ENCODE peak calls at places on chromosomes 7 and 10, in nine cellular contexts. A is fibroblast of lung, B is astrocyte, G is endothelial cell of umbilical vein, X is colonic mucosa, I is HCT116, Z is mammary epithelial cell, K is IMR-90, V is GM12878. F is an unnamed sample.
A peak's percentile ranks its signal among the peaks of the same experiment; 100 is the strongest.

GRCh38 chr10:32501906-32502305 is 56.0 kb downstream of the CCDC7 start:
- DNase-seq in B (no peak), X (no peak), G (no peak), K (no peak), A (no peak), I (no peak), Z (no peak), V (no peak), F (no peak)

GRCh38 chr10:12720217-12720981 is 281.1 kb downstream of the CCDC3 start:
- DNase-seq in K (peak; percentile 97), Z (peak; percentile 97), A (peak; percentile 91), I (peak; percentile 96), G (peak; percentile 96), V (no peak), X (peak; percentile 94), B (peak; percentile 99), F (peak; percentile 94)

GRCh38 chr7:94769726-94770125 is 113.8 kb upstream of the SGCE start:
- DNase-seq in X (no peak), A (no peak), K (no peak), B (no peak), Z (no peak), G (no peak), I (no peak), V (no peak), F (no peak)

GRCh38 chr10:72812798-72813430 is 80.6 kb upstream of the OIT3 start:
- DNase-seq in B (peak; percentile 72), K (peak; percentile 74), V (no peak), A (peak; percentile 60), Z (peak; percentile 78), G (peak; percentile 57), I (peak; percentile 42), X (no peak), F (no peak)

GRCh38 chr7:155986497-155987160 is 174.4 kb upstream of the SHH start:
- DNase-seq in I (no peak), X (no peak), A (no peak), B (no peak), V (no peak), G (no peak), Z (no peak), K (no peak), F (peak; percentile 25)

GRCh38 chr7:149286811-149287400 is 24.9 kb downstream of the ZNF783 start:
- DNase-seq in K (peak; percentile 4), X (no peak), B (no peak), A (no peak), V (no peak), I (no peak), Z (peak; percentile 4), G (no peak), F (no peak)

GRCh38 chr7:77328669-77329068 is 87.5 kb downstream of the GSAP start:
- DNase-seq in A (peak; percentile 68), K (peak; percentile 46), Z (no peak), X (no peak), I (no peak), V (no peak), B (peak; percentile 39), G (peak; percentile 58), F (no peak)

GRCh38 chr10:27687326-27687725 is 58.3 kb downstream of the MKX start:
- DNase-seq in G (peak; percentile 41), X (no peak), I (no peak), K (peak; percentile 49), A (peak; percentile 9), Z (no peak), B (no peak), V (no peak), F (no peak)

GRCh38 chr7:47300472-47301021 is 281.4 kb downstream of the TNS3 start:
- DNase-seq in X (peak; percentile 12), V (no peak), K (no peak), Z (no peak), I (no peak), G (no peak), A (no peak), B (no peak), F (no peak)

GRCh38 chr10:78774999-78775711 is 293.6 kb upstream of the ZMIZ1 start:
- DNase-seq in K (peak; percentile 83), A (peak; percentile 44), B (no peak), G (no peak), I (no peak), X (no peak), Z (no peak), V (no peak), F (peak; percentile 85)

GRCh38 chr10:69408318-69409175 is 8.2 kb downstream of the TACR2 start:
- DNase-seq in V (peak; percentile 62), I (peak; percentile 88), K (peak; percentile 89), X (peak; percentile 97), G (peak; percentile 80), A (peak; percentile 97), B (peak; percentile 76), Z (peak; percentile 89), F (peak; percentile 98)

GRCh38 chr10:96960872-96961271 is 128.8 kb downstream of the LCOR start:
- DNase-seq in K (peak; percentile 5), B (peak; percentile 19), V (no peak), I (no peak), Z (no peak), A (no peak), G (no peak), X (no peak), F (no peak)

GRCh38 chr7:7799138-7799537 is 80.7 kb upstream of the RPA3 start:
- DNase-seq in A (peak; percentile 55), B (no peak), G (peak; percentile 36), Z (no peak), I (no peak), V (no peak), X (no peak), K (peak; percentile 61), F (no peak)

GRCh38 chr7:76049295-76049694 is 1.4 kb downstream of the MDH2 start:
- DNase-seq in X (no peak), A (no peak), B (no peak), V (no peak), G (no peak), K (no peak), I (no peak), Z (no peak), F (no peak)

GRCh38 chr7:41880107-41880506 is 177.2 kb upstream of the INHBA start:
- DNase-seq in A (peak; percentile 48), V (no peak), X (no peak), B (peak; percentile 99), Z (no peak), G (no peak), I (no peak), K (peak; percentile 92), F (no peak)
- H3K9ac ChIP-seq in A (no peak overlapping the region), V (no peak overlapping the region), X (no peak overlapping the region), B (peak overlapping the region; percentile 61), Z (no peak overlapping the region), G (no peak overlapping the region), I (no peak overlapping the region), K (no peak overlapping the region), F (no peak overlapping the region)

GRCh38 chr10:77713506-77714280 is 76.1 kb upstream of the KCNMA1 start:
- DNase-seq in A (no peak), X (no peak), K (peak; percentile 51), G (no peak), V (no peak), I (no peak), Z (no peak), B (peak; percentile 47), F (no peak)
- H3K4me3 ChIP-seq in A (no peak overlapping the region), X (no peak overlapping the region), K (no peak overlapping the region), G (no peak overlapping the region), V (no peak overlapping the region), I (no peak overlapping the region), Z (no peak overlapping the region), B (no peak overlapping the region), F (no peak overlapping the region)

DNA sequence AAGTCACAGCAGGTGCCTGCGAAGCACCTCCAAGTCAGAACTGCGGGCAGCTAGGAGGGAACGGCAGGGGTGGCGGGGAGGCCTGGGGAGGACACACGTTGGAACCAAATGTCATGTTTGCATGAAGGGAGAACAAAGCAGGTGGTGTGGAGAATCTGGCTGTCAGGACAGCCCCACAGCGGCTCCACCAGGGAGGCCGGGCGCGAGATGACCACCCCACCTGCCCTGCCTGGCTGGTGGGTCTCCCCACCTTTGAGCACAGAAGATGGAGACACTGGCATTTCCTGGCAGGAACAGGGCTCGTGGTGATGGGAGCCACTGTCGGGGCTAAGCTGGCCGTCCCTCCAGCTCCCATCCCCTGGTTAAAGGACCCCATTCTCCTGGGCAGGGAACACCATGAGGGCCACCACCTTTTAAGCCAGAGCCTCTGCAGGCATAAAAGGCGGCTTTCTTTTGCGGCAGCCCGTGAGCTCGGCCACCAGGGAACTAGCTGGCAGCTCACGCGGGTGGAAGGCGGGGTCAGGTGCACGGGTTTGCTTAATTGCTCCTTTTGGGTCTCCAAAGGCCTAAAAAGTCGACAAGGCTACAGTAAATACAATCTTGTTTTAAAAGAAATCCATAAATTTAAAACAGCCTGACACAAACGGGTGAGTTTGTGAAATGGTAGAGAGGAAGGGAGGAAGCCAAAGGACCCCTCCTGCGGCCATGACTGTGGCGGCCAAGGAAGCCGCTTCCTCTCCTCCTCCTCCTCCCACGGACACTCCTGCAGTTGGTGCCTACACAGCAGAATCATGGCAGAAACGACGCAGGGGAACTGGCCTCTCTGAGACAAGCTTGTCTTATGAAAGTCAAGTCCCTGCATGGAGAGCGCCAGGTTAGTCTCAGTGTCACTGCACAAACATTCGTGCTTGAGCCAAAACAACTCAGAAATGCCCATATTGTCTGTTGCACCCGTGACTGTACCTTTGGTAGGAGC is 213.8 kb downstream of the DNAJB6 start:
- DNase-seq in I (no peak), A (no peak), B (no peak), K (no peak), Z (no peak), V (no peak), X (no peak), G (no peak), F (peak; percentile 31)
- TF ChIP-seq CTCF in I (no peak), A (no peak), B (no peak), K (no peak), Z (no peak), V (no peak), X (no peak), G (no peak), F (no peak)

DNA sequence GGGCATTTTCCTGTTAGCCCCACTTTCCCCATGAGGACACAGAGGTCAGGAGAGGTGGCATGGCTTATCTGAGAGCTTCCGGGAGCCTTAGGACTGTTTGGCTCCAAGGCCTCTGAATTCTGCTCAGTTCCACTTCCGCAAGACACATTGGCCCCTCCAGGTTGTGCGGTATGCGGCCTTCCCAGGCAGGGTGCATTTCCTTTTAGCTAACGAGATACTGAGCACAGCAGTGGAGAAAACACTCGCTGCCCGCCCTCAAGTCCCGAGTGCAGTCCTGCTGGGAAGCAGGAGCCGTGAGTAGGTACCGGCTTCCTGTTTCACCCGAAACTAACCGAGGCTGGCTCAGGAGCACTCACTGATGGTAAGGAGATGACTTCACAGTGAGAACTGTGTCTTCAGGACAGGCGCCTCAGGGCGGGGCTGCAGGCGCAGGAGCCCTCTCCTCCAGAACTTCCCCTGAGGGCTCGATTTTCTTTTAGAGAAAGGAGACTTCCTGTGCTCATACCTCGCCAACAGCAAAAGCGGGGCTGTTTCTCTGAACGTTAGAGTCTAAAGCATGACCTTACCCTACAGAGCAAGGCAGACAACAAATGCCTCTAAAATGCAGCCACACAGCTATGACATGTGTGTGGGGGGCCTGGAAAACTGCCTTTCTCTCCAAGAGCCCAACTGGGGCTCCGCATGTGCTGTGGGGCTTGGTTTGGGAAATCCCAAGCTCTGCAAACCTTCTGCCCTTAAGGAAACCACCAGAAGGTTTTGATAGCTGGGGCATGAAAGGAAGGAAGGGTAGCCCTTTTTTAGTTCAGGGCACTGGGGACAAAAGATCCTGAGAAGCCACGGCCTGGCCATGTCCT is 25.9 kb downstream of the RGS10 start:
- DNase-seq in I (no peak), K (no peak), G (no peak), V (peak; percentile 69), Z (no peak), X (no peak), A (no peak), B (no peak), F (no peak)
- H3K9ac ChIP-seq in I (no peak overlapping the region), K (no peak overlapping the region), G (no peak overlapping the region), V (peak overlapping the region; percentile 90), Z (no peak overlapping the region), X (no peak overlapping the region), A (no peak overlapping the region), B (peak overlapping the region; percentile 50), F (no peak overlapping the region)